ENCODE peak calls at places on chromosomes 7 and 10, in five cellular contexts. U, Z, L, E and P are unnamed samples.

GRCh38 chr7:115707684-115708341 is 322.8 kb downstream of the TFEC start:
- DNase-seq in U (no peak), L (no peak), E (no peak), Z (no peak), P (no peak)

GRCh38 chr7:48114115-48114514 is 25.1 kb downstream of the UPP1 start:
- DNase-seq in Z (no peak), U (no peak), E (no peak), L (no peak), P (no peak)

GRCh38 chr7:115297651-115298050 is 375.8 kb downstream of the MDFIC start:
- DNase-seq in U (no peak), Z (peak), L (no peak), E (no peak), P (no peak)

GRCh38 chr7:20075992-20076813 is 141.0 kb downstream of the MACC1 start:
- DNase-seq in Z (no peak), E (no peak), U (no peak), L (no peak), P (no peak)

GRCh38 chr7:51366930-51367613 is 50.5 kb upstream of the COBL start:
- DNase-seq in E (no peak), Z (peak), U (peak), L (peak), P (no peak)

GRCh38 chr7:133434246-133434865 is 181.5 kb downstream of the EXOC4 start:
- DNase-seq in Z (peak), L (no peak), E (no peak), U (peak), P (no peak)

GRCh38 chr7:15643000-15643705 is 43.3 kb downstream of the MEOX2 start:
- DNase-seq in L (no peak), Z (no peak), E (no peak), U (no peak), P (no peak)

GRCh38 chr10:122229678-122230077 is 41.4 kb upstream of the BTBD16 start:
- DNase-seq in U (no peak), Z (no peak), L (no peak), E (no peak), P (no peak)

GRCh38 chr10:67668448-67668847 is 27.5 kb downstream of the CTNNA3 start:
- DNase-seq in E (no peak), L (no peak), Z (peak), U (no peak), P (no peak)

GRCh38 chr7:120052884-120053382 is 220.0 kb upstream of the KCND2 start:
- DNase-seq in Z (peak), L (no peak), E (no peak), U (peak), P (no peak)

GRCh38 chr7:107581387-107582013 is 1.5 kb downstream of the BCAP29 start:
- DNase-seq in E (no peak), Z (no peak), L (no peak), U (no peak), P (no peak)

GRCh38 chr7:155643804-155644177 is 670 bp upstream of the RBM33 start:
- DNase-seq in E (no peak), L (no peak), Z (no peak), U (no peak), P (no peak)

GRCh38 chr10:92218569-92218968 is 72.3 kb downstream of the CPEB3 start:
- DNase-seq in U (no peak), E (no peak), L (no peak), Z (no peak), P (no peak)

GRCh38 chr10:92219516-92219915 is 71.4 kb downstream of the CPEB3 start:
- DNase-seq in E (no peak), U (no peak), Z (no peak), L (no peak), P (no peak)

GRCh38 chr10:92222603-92223275 is 68.1 kb downstream of the CPEB3 start:
- DNase-seq in L (no peak), Z (peak), U (no peak), E (no peak), P (no peak)
- H3K4me3 ChIP-seq in L (no peak), Z (no peak), U (no peak), E (no peak), P (no peak)

GRCh38 chr10:5943536-5943935 is 33.8 kb downstream of the IL15RA start:
- DNase-seq in E (no peak), L (no peak), Z (peak), U (no peak), P (no peak)

GRCh38 chr10:5946786-5947185 is 30.6 kb downstream of the IL15RA start:
- DNase-seq in L (no peak), Z (no peak), E (no peak), U (no peak), P (no peak)

GRCh38 chr10:5944389-5945202 is 32.7 kb downstream of the IL15RA start:
- DNase-seq in Z (peak), E (no peak), U (no peak), L (peak), P (no peak)

GRCh38 chr10:5945561-5946418 is 31.6 kb downstream of the IL15RA start:
- DNase-seq in L (peak), U (peak), E (no peak), Z (peak), P (no peak)

GRCh38 chr10:5945203-5945534 is 32.2 kb downstream of the IL15RA start:
- DNase-seq in E (no peak), L (no peak), U (no peak), Z (no peak), P (no peak)
- H3K4me3 ChIP-seq in E (peak), L (no peak), U (no peak), Z (no peak), P (no peak)

GRCh38 chr7:156778201-156778600 is 114.8 kb downstream of the LMBR1 start:
- DNase-seq in E (no peak), Z (peak), L (no peak), U (no peak), P (no peak)

GRCh38 chr7:156780724-156781455 is 112.1 kb downstream of the LMBR1 start:
- DNase-seq in E (no peak), Z (no peak), L (no peak), U (peak), P (no peak)

GRCh38 chr7:156776527-156776926 is 116.5 kb downstream of the LMBR1 start:
- DNase-seq in E (no peak), Z (no peak), L (no peak), U (no peak), P (no peak)

GRCh38 chr7:156778668-156779067 is 114.3 kb downstream of the LMBR1 start:
- DNase-seq in U (no peak), E (no peak), Z (no peak), L (no peak), P (no peak)

GRCh38 chr7:156777364-156778069 is 115.5 kb downstream of the LMBR1 start:
- DNase-seq in U (no peak), Z (no peak), L (no peak), E (no peak), P (no peak)
- H3K4me3 ChIP-seq in U (no peak), Z (no peak), L (no peak), E (no peak), P (no peak)

GRCh38 chr10:29737209-29737565 is 102.4 kb upstream of the SVIL start:
- DNase-seq in Z (no peak), U (no peak), E (no peak), L (no peak), P (no peak)
- H3K4me3 ChIP-seq in Z (no peak), U (no peak), E (peak), L (peak), P (no peak)